ENCODE peak calls at places on chromosomes 2 and 18, in four cellular contexts. One of them, this sample, is unnamed.
A peak's percentile ranks its signal among the peaks of the same experiment; 100 is the strongest.

GRCh38 chr2:68483011-68483410 is 15.6 kb downstream of the APLF start:
- DNase-seq in T-helper 9 cell: no peak
- DNase-seq in Right ventricle myocardium superior: no peak
- DNase-seq in esophagus squamous epithelium: no peak
- DNase-seq in this sample: no peak

GRCh38 chr18:59232309-59233016 is 12.5 kb downstream of the GRP start:
- DNase-seq in esophagus squamous epithelium: no peak
- DNase-seq in T-helper 9 cell: no peak
- DNase-seq in Right ventricle myocardium superior: no peak
- DNase-seq in this sample: no peak

GRCh38 chr2:119741868-119742267 is 17.9 kb upstream of the PTPN4 start:
- DNase-seq in Right ventricle myocardium superior: no peak
- DNase-seq in T-helper 9 cell: no peak
- DNase-seq in esophagus squamous epithelium: no peak
- DNase-seq in this sample: no peak

GRCh38 chr18:28729321-28729720 is 552.4 kb upstream of the CDH2 start:
- DNase-seq in Right ventricle myocardium superior: no peak
- DNase-seq in esophagus squamous epithelium: no peak
- DNase-seq in T-helper 9 cell: no peak
- DNase-seq in this sample: no peak

GRCh38 chr2:231411871-231412615 is 16.5 kb downstream of the B3GNT7 start:
- DNase-seq in T-helper 9 cell: peak; percentile 47
- DNase-seq in esophagus squamous epithelium: peak; percentile 18
- DNase-seq in Right ventricle myocardium superior: peak; percentile 90
- DNase-seq in this sample: peak; percentile 96

GRCh38 chr2:121400206-121400605 is 115.2 kb upstream of the TFCP2L1 start:
- DNase-seq in T-helper 9 cell: no peak
- DNase-seq in Right ventricle myocardium superior: no peak
- DNase-seq in esophagus squamous epithelium: no peak
- DNase-seq in this sample: no peak

GRCh38 chr18:61322265-61322873 is 10.9 kb upstream of the CDH20 start:
- DNase-seq in Right ventricle myocardium superior: peak; percentile 53
- DNase-seq in esophagus squamous epithelium: no peak
- DNase-seq in T-helper 9 cell: no peak
- DNase-seq in this sample: peak; percentile 90

GRCh38 chr18:41532344-41533086 is 422.5 kb upstream of the PIK3C3 start:
- DNase-seq in Right ventricle myocardium superior: no peak
- DNase-seq in esophagus squamous epithelium: no peak
- DNase-seq in T-helper 9 cell: no peak
- DNase-seq in this sample: no peak

GRCh38 chr2:32418777-32419176 is 62.0 kb downstream of the BIRC6 start:
- DNase-seq in esophagus squamous epithelium: no peak
- DNase-seq in T-helper 9 cell: no peak
- DNase-seq in Right ventricle myocardium superior: no peak
- DNase-seq in this sample: no peak

GRCh38 chr2:209473930-209474419 is 50.1 kb downstream of the MAP2 start:
- DNase-seq in Right ventricle myocardium superior: no peak
- DNase-seq in esophagus squamous epithelium: no peak
- DNase-seq in T-helper 9 cell: no peak
- DNase-seq in this sample: no peak

GRCh38 chr2:124045906-124046305 is 20.8 kb downstream of the CNTNAP5 start:
- DNase-seq in T-helper 9 cell: no peak
- DNase-seq in Right ventricle myocardium superior: no peak
- DNase-seq in esophagus squamous epithelium: no peak
- DNase-seq in this sample: no peak

GRCh38 chr18:45248240-45248903 is 366.9 kb upstream of the SLC14A2 start:
- DNase-seq in esophagus squamous epithelium: no peak
- DNase-seq in T-helper 9 cell: no peak
- DNase-seq in Right ventricle myocardium superior: no peak
- DNase-seq in this sample: no peak

GRCh38 chr2:207531024-207531411 is 1.3 kb downstream of the CREB1 start:
- DNase-seq in Right ventricle myocardium superior: no peak
- DNase-seq in T-helper 9 cell: no peak
- DNase-seq in esophagus squamous epithelium: no peak
- DNase-seq in this sample: no peak

GRCh38 chr2:239433777-239434396 is 33.1 kb upstream of the HDAC4 start:
- DNase-seq in T-helper 9 cell: no peak
- DNase-seq in Right ventricle myocardium superior: no peak
- DNase-seq in esophagus squamous epithelium: no peak
- DNase-seq in this sample: no peak

GRCh38 chr18:7844418-7844817 is 277.3 kb downstream of the PTPRM start:
- DNase-seq in esophagus squamous epithelium: no peak
- DNase-seq in Right ventricle myocardium superior: no peak
- DNase-seq in T-helper 9 cell: no peak
- DNase-seq in this sample: no peak

GRCh38 chr18:73980289-73980979 is 167.2 kb downstream of the FBXO15 start:
- DNase-seq in esophagus squamous epithelium: no peak
- DNase-seq in T-helper 9 cell: no peak
- DNase-seq in Right ventricle myocardium superior: no peak
- DNase-seq in this sample: peak; percentile 69

GRCh38 chr2:205925373-205926337 is 160.3 kb downstream of the INO80D start:
- DNase-seq in Right ventricle myocardium superior: peak; percentile 86
- DNase-seq in T-helper 9 cell: peak; percentile 54
- DNase-seq in esophagus squamous epithelium: peak; percentile 7
- DNase-seq in this sample: peak; percentile 93

GRCh38 chr2:177633111-177633510 is 240.5 kb downstream of the AGPS start:
- DNase-seq in Right ventricle myocardium superior: no peak
- DNase-seq in esophagus squamous epithelium: no peak
- DNase-seq in T-helper 9 cell: no peak
- DNase-seq in this sample: no peak

GRCh38 chr2:142139384-142139783 is 8.6 kb upstream of the LRP1B start:
- DNase-seq in esophagus squamous epithelium: no peak
- DNase-seq in T-helper 9 cell: no peak
- DNase-seq in Right ventricle myocardium superior: no peak
- DNase-seq in this sample: no peak

GRCh38 chr18:37476182-37476581 is 89.4 kb downstream of the CELF4 start:
- DNase-seq in esophagus squamous epithelium: no peak
- DNase-seq in T-helper 9 cell: no peak
- DNase-seq in Right ventricle myocardium superior: no peak
- DNase-seq in this sample: peak; percentile 65

GRCh38 chr2:58890865-58891525 is 649.9 kb upstream of the FANCL start:
- DNase-seq in Right ventricle myocardium superior: no peak
- DNase-seq in esophagus squamous epithelium: no peak
- DNase-seq in T-helper 9 cell: no peak
- DNase-seq in this sample: no peak

GRCh38 chr2:10954856-10955818 is 43.4 kb downstream of the KCNF1 start:
- DNase-seq in Right ventricle myocardium superior: no peak
- DNase-seq in T-helper 9 cell: no peak
- DNase-seq in esophagus squamous epithelium: no peak
- DNase-seq in this sample: no peak

GRCh38 chr18:56321470-56321869 is 316.9 kb downstream of the TXNL1 start:
- DNase-seq in esophagus squamous epithelium: no peak
- DNase-seq in T-helper 9 cell: no peak
- DNase-seq in Right ventricle myocardium superior: peak; percentile 54
- DNase-seq in this sample: no peak

GRCh38 chr18:76453057-76453561 is 41.9 kb downstream of the ZNF516 start:
- DNase-seq in T-helper 9 cell: no peak
- DNase-seq in Right ventricle myocardium superior: no peak
- DNase-seq in esophagus squamous epithelium: no peak
- DNase-seq in this sample: no peak